ENCODE peak calls at places on chromosomes 7 and 10, in six cellular contexts. L is mesenchymal stem cell, P is transverse colon, B is astrocyte of the spinal cord, H is IMR-90, I is skeletal muscle cell. M is an unnamed sample.

GRCh38 chr7:15461576-15461975 is 100.2 kb downstream of the AGMO start:
- DNase-seq in I (peak), H (peak), P (no peak), L (peak), B (peak), M (peak)

GRCh38 chr10:1412531-1413189 is 324.7 kb downstream of the ADARB2 start:
- DNase-seq in I (no peak), L (no peak), P (no peak), B (no peak), H (no peak), M (no peak)

GRCh38 chr10:5418584-5418983 is 6.2 kb downstream of the NET1 start:
- DNase-seq in B (no peak), L (no peak), H (no peak), P (no peak), I (no peak), M (no peak)

GRCh38 chr10:62036186-62037081 is 134.9 kb downstream of the ARID5B start:
- DNase-seq in I (no peak), L (peak), P (no peak), B (no peak), H (no peak), M (no peak)

GRCh38 chr10:48924988-48925387 is 14.7 kb downstream of the LRRC18 start:
- DNase-seq in H (no peak), P (no peak), I (no peak), L (no peak), B (no peak), M (no peak)

GRCh38 chr10:90787906-90788491 is 69.8 kb downstream of the HTR7 start:
- DNase-seq in B (peak), I (no peak), L (peak), P (peak), H (peak), M (peak)

GRCh38 chr10:124690971-124691370 is 53.2 kb downstream of the FAM53B start:
- DNase-seq in P (no peak), I (no peak), L (no peak), H (no peak), B (no peak), M (no peak)

GRCh38 chr7:7672545-7673239 is 32.1 kb downstream of the UMAD1 start:
- DNase-seq in B (no peak), L (no peak), H (no peak), P (no peak), I (no peak), M (no peak)

GRCh38 chr7:111210996-111211395 is 120.1 kb downstream of the LRRN3 start:
- DNase-seq in I (peak), L (no peak), P (no peak), B (peak), H (peak), M (no peak)

GRCh38 chr7:4937411-4937810 is 21.6 kb downstream of the MMD2 start:
- DNase-seq in B (no peak), P (no peak), I (no peak), H (no peak), L (no peak), M (no peak)

GRCh38 chr7:39621784-39622411 is 1.5 kb upstream of the RALA start:
- DNase-seq in L (peak), P (no peak), H (peak), I (no peak), B (no peak), M (no peak)
- H3K4me3 ChIP-seq in L (peak), P (no peak), H (no peak), I (no peak), B (no peak), M (peak)

GRCh38 chr7:2845193-2845592 is 1.1 kb upstream of the GNA12 start:
- DNase-seq in L (no peak), I (no peak), H (no peak), B (no peak), P (no peak), M (no peak)
- H3K4me3 ChIP-seq in L (peak), I (no peak), H (no peak), B (no peak), P (no peak), M (no peak)

GRCh38 chr10:103127241-103127640 is 65.8 kb downstream of the NT5C2 start:
- DNase-seq in P (no peak), I (no peak), L (no peak), B (no peak), H (no peak), M (no peak)

GRCh38 chr10:103120977-103121735 is 71.9 kb downstream of the NT5C2 start:
- DNase-seq in P (no peak), B (no peak), L (peak), I (no peak), H (peak), M (peak)

GRCh38 chr10:103123282-103124033 is 69.6 kb downstream of the NT5C2 start:
- DNase-seq in I (no peak), H (no peak), P (no peak), B (no peak), L (no peak), M (no peak)

GRCh38 chr10:103125323-103126267 is 67.5 kb downstream of the NT5C2 start:
- DNase-seq in H (peak), L (peak), B (peak), I (no peak), P (no peak), M (no peak)

DNA sequence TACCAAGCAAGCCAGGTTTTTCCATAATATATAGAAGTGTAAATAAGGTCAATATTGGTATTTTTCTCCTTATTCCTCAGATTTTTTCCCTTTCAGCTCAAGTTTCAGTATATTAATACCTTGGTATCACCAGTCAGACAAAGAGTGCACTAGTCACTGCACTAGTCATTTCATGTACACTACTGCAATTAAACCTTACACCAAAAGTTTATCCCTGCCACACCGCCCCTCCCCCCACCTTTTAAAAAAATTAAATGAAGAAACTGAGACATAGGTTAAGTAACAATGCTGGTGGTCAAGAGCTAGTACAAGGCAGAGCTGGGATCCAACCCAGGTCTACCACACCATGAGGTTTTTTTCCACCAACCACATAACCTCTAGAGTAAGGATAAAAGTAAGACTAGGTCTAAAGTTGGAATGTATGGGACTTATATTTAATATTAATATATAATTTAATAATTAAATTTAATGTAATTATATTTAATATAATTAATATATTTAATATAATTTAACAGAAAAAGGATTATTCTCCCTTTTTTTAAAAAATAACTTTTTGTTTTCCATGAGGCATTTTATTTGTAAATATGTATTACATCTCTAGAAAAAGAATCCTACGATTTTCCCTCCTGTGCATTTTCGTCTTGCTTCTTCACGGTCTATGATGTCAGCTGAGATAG is 68.5 kb downstream of the NT5C2 start:
- DNase-seq in B (no peak), H (no peak), I (no peak), L (no peak), P (no peak), M (no peak)
- H3K4me3 ChIP-seq in B (no peak), H (no peak), I (no peak), L (peak), P (no peak), M (no peak)

GRCh38 chr10:119818889-119819270 is 53.8 kb downstream of the MCMBP start:
- DNase-seq in H (no peak), I (no peak), L (no peak), B (no peak), P (no peak), M (no peak)

GRCh38 chr10:119817991-119818888 is 54.4 kb downstream of the MCMBP start:
- DNase-seq in B (peak), I (peak), P (peak), L (peak), H (peak), M (peak)

GRCh38 chr10:119815671-119816070 is 57.0 kb downstream of the MCMBP start:
- DNase-seq in B (no peak), P (no peak), L (no peak), I (no peak), H (no peak), M (no peak)

GRCh38 chr10:119824299-119824698 is 48.3 kb downstream of the MCMBP start:
- DNase-seq in B (no peak), P (no peak), I (no peak), L (no peak), H (no peak), M (no peak)

DNA sequence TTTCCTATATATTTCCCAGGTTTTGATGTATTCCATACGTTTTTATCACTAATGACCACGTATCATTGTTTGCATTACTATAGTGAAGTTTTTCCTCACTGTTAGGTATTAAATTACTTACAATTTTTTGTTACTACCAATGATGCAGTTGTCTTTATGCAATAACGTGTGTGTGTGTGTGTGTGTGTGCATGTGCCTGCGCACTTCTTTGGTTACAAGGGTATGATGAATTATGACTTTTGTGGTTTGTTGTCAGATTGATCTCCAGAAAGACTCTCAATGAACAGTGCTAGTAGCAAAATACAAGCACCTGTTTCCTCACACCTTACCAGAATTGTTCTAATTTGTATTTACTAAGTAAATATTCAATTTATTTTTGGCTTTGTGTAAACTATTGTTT is 51.5 kb downstream of the MCMBP start:
- DNase-seq in I (no peak), L (no peak), B (no peak), P (no peak), H (no peak), M (no peak)
- H3K4me3 ChIP-seq in I (no peak), L (no peak), B (no peak), P (no peak), H (no peak), M (no peak)

GRCh38 chr10:132785433-132786278 is at the start of gene NKX6-2:
- DNase-seq in L (peak), I (no peak), B (no peak), H (no peak), P (no peak), M (peak)

GRCh38 chr10:132783165-132783736 is 2.7 kb downstream of the NKX6-2 start:
- DNase-seq in L (no peak), P (no peak), B (no peak), H (no peak), I (no peak), M (no peak)

GRCh38 chr10:132786279-132786528 is 257 bp upstream of the NKX6-2 start:
- DNase-seq in B (no peak), P (no peak), H (no peak), L (no peak), I (no peak), M (no peak)

GRCh38 chr10:132783865-132784581 is 1.9 kb downstream of the NKX6-2 start:
- DNase-seq in B (no peak), P (no peak), H (no peak), I (no peak), L (no peak), M (no peak)

GRCh38 chr10:132784582-132785432 is 1.1 kb downstream of the NKX6-2 start:
- DNase-seq in H (no peak), I (no peak), L (no peak), P (no peak), B (no peak), M (peak)
- H3K4me3 ChIP-seq in H (no peak), I (no peak), L (no peak), P (no peak), B (no peak), M (no peak)

GRCh38 chr7:151447312-151447711 is 7.4 kb upstream of the CRYGN start:
- DNase-seq in I (no peak), L (no peak), H (no peak), B (no peak), P (no peak), M (no peak)

GRCh38 chr7:151446412-151446811 is 6.5 kb upstream of the CRYGN start:
- DNase-seq in L (no peak), H (no peak), P (no peak), I (no peak), B (no peak), M (no peak)

GRCh38 chr7:151448261-151449252 is 8.6 kb upstream of the CRYGN start:
- DNase-seq in I (no peak), L (peak), H (peak), B (peak), P (peak), M (peak)

GRCh38 chr7:151449990-151450389 is 10.0 kb upstream of the CRYGN start:
- DNase-seq in P (no peak), L (no peak), H (no peak), B (no peak), I (no peak), M (no peak)

DNA sequence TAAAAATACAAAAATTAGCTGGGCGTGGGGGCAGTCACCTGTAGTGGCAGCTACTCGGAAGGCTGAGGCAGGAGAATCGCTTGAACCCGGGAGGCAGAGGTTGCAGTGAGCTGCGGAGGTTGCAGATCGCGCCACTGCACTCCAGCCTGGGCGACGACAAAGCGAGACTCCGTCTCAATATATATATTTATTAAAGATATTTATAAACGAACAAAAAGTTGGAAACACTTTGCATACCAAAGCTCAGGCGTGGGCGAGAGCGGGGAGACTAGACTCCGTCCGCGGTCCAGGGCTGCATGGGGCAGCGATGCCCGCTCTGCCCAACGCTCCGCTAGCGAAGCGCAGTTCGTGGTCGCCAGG is 7.9 kb upstream of the CRYGN start:
- DNase-seq in I (no peak), H (no peak), L (no peak), B (no peak), P (no peak), M (no peak)
- H3K4me3 ChIP-seq in I (peak), H (no peak), L (peak), B (no peak), P (no peak), M (peak)

DNA sequence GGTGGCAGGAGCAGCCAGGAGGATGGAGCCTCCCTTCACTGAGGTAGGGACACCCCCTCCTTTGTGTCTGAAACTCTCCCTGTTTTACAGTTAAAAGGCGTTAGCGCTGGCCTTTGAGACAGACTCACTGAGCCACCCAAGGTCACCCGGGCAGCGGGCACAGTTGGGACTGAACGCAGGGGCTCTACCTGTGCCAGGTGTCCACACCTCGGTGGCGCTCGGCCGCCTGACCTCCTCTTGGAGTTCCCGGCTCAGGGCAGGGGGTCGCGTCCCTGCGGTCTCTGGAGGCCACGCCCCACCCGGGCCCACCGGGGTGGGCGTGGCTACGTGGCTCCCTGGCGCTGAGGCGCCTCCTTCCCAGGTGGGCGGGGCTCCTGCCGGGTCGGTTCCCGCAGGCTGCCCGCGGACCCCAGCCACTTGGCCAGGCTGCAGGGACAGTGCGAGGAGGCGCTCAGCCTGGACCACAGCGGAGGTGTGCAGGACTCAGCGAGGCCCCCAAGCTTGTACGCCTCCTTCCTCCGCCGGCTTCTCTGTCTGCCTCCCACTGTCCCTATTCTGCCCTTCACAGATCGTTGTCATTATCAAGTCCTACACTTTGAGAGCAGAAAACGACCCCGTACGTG is 39.9 kb upstream of the LEP start:
- DNase-seq in I (no peak), H (no peak), B (no peak), P (no peak), L (no peak), M (no peak)
- H3K4me3 ChIP-seq in I (peak), H (no peak), B (no peak), P (no peak), L (peak), M (no peak)

DNA sequence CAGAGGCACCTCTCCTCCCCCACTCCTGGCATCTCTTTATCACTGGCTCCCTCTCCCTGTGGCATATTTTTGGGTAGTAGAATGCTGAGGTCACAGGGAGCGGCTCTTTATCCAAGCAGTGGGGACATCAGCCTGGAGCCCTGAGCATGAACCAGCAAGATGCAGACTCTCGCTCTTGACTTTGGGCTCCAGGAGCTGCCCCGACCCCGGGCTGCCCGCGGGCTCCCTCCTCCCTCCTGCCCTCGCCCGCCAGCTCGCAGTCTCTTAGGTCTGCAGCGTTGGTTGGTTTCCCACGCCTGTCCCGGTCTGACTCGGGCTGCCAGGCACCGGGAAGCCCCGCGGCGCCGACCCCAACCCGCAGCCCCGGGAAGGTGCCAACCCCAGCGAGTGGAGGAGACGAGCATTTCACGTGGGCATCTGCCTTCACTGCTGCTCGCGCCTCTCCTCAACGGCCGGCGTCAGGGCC is 1.3 kb downstream of the INSYN2A start:
- DNase-seq in H (no peak), L (no peak), P (no peak), B (no peak), I (no peak), M (peak)
- H3K4me3 ChIP-seq in H (no peak), L (peak), P (no peak), B (peak), I (peak), M (no peak)

GRCh38 chr10:110863956-110864355 is 7.8 kb upstream of the PDCD4 start:
- DNase-seq in I (no peak), B (no peak), H (no peak), L (no peak), P (no peak), M (no peak)
- H3K4me3 ChIP-seq in I (no peak), B (no peak), H (no peak), L (no peak), P (no peak), M (no peak)

GRCh38 chr10:71214641-71215160 is 2.3 kb downstream of the UNC5B start:
- DNase-seq in B (no peak), H (no peak), L (no peak), I (no peak), P (no peak), M (no peak)

GRCh38 chr10:71211759-71212248 is 566 bp upstream of the UNC5B start:
- DNase-seq in B (no peak), L (no peak), H (no peak), P (no peak), I (no peak), M (no peak)

GRCh38 chr10:71213761-71214440 is 1.5 kb downstream of the UNC5B start:
- DNase-seq in L (peak), I (peak), P (peak), B (peak), H (peak), M (peak)

GRCh38 chr10:71212249-71213126 is at the start of gene UNC5B:
- DNase-seq in B (peak), P (peak), L (peak), H (peak), I (peak), M (peak)

GRCh38 chr10:71213127-71213616 is 802 bp downstream of the UNC5B start:
- DNase-seq in H (peak), L (peak), I (no peak), P (peak), B (peak), M (peak)
- H3K4me3 ChIP-seq in H (peak), L (peak), I (peak), P (peak), B (peak), M (peak)